ENCODE peak calls at places on chromosomes 7 and 10, in six cellular contexts. W is astrocyte, A is GM23338, J is mesendoderm, H is PC-9, V is A549. T is an unnamed sample.

GRCh38 chr10:125700355-125700911 is 17.5 kb upstream of the TEX36 start:
- DNase-seq in W (no peak), A (no peak), J (no peak), H (peak), V (peak), T (peak)

GRCh38 chr10:82361317-82361716 is 486.3 kb downstream of the NRG3 start:
- DNase-seq in W (no peak), A (no peak), J (no peak), H (no peak), V (no peak), T (no peak)

GRCh38 chr7:16753102-16753931 is at the start of gene TSPAN13:
- DNase-seq in W (peak), A (peak), J (peak), H (peak), V (peak), T (peak)

GRCh38 chr10:108358912-108359311 is 1194.4 kb upstream of the SORCS1 start:
- DNase-seq in W (peak), A (no peak), J (peak), H (peak), V (peak), T (peak)

GRCh38 chr10:48406204-48406603 is 99.7 kb downstream of the MAPK8 start:
- DNase-seq in W (peak), A (no peak), J (peak), H (no peak), V (peak), T (peak)

GRCh38 chr7:12549106-12549505 is 21.4 kb upstream of the SCIN start:
- DNase-seq in W (peak), A (no peak), J (no peak), H (no peak), V (no peak), T (peak)

GRCh38 chr7:144629011-144629410 is 206.8 kb downstream of the TPK1 start:
- DNase-seq in W (no peak), A (peak), J (peak), H (no peak), V (no peak), T (no peak)

GRCh38 chr7:51878869-51879268 is 562.3 kb upstream of the COBL start:
- DNase-seq in W (no peak), A (peak), J (peak), H (no peak), V (no peak), T (no peak)

GRCh38 chr7:155214328-155214986 is 83.2 kb upstream of the INSIG1 start:
- DNase-seq in W (no peak), A (no peak), J (no peak), H (peak), V (no peak), T (peak)

DNA sequence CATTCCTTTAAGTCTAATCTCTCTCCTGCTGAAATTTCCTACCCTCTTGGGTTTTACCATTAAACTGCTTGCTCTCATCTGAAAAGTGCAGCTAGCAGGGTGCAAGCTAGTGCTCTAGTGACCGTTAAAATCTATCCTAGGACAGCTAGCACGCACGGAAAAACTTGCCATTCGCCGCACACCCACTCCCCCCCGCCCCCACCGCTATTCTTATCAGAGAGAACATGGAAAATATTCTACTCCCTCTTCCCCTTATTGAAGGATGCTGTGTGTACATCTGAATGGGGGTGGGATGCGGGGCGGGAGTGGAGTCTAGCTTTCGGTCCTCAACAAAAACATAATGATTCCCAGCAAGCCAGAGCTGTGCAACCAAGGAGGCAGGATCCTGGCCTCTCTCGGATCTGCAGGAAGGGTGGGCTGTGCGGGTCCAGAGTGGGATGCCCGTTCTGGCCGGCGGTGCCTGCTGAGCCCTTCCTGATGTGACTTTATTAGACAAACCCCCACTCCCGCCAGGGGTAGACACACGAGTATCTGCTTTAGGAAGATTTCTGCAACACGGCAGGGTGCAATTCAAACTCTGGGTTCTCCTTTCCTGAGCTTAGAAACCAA is 1.1 kb upstream of the ADRA2A start:
- DNase-seq in W (no peak), A (no peak), J (no peak), H (no peak), V (no peak), T (no peak)
- H3K4me3 ChIP-seq in W (no peak), A (peak), J (no peak), H (no peak), V (peak), T (peak)

GRCh38 chr10:100579261-100579660 is 43.5 kb downstream of the HIF1AN start:
- DNase-seq in W (no peak), A (no peak), J (no peak), H (no peak), V (no peak), T (no peak)
- H3K4me2 ChIP-seq in W (no peak), A (no peak), J (no peak), H (no peak), V (no peak), T (no peak)

GRCh38 chr10:73643362-73643761 is 2.1 kb upstream of the MYOZ1 start:
- DNase-seq in W (no peak), A (no peak), J (no peak), H (no peak), V (no peak), T (no peak)

GRCh38 chr10:73644767-73645166 is 3.5 kb upstream of the MYOZ1 start:
- DNase-seq in W (no peak), A (no peak), J (no peak), H (no peak), V (no peak), T (no peak)

GRCh38 chr10:73639286-73639685 is 2.0 kb downstream of the MYOZ1 start:
- DNase-seq in W (no peak), A (no peak), J (no peak), H (no peak), V (no peak), T (no peak)

GRCh38 chr10:73644015-73644743 is 2.9 kb upstream of the MYOZ1 start:
- DNase-seq in W (no peak), A (peak), J (peak), H (peak), V (peak), T (peak)

GRCh38 chr10:73641272-73642060 is at the start of gene MYOZ1:
- DNase-seq in W (no peak), A (peak), J (peak), H (no peak), V (no peak), T (peak)
- H3K4me3 ChIP-seq in W (no peak), A (no peak), J (no peak), H (no peak), V (no peak), T (no peak)

GRCh38 chr10:50648935-50649227 is 25.1 kb upstream of the SGMS1 start:
- DNase-seq in W (no peak), A (no peak), J (no peak), H (no peak), V (no peak), T (no peak)
- H3K4me2 ChIP-seq in W (no peak), A (no peak), J (no peak), H (no peak), V (no peak), T (no peak)

GRCh38 chr7:148337566-148337965 is 253.0 kb upstream of the C7orf33 start:
- DNase-seq in W (no peak), A (no peak), J (no peak), H (no peak), V (no peak), T (no peak)
- H3K4me3 ChIP-seq in W (no peak), A (no peak), J (no peak), H (no peak), V (no peak), T (no peak)

GRCh38 chr10:11881477-11882417 is 58.6 kb downstream of the PROSER2 start:
- DNase-seq in W (no peak), A (peak), J (peak), H (peak), V (peak), T (peak)
- H3K4me2 ChIP-seq in W (peak), A (no peak), J (no peak), H (peak), V (peak), T (no peak)

GRCh38 chr10:91389636-91390512 is 20.3 kb upstream of the HECTD2 start:
- DNase-seq in W (no peak), A (peak), J (peak), H (no peak), V (peak), T (peak)
- H3K4me3 ChIP-seq in W (no peak), A (no peak), J (no peak), H (peak), V (no peak), T (no peak)

DNA sequence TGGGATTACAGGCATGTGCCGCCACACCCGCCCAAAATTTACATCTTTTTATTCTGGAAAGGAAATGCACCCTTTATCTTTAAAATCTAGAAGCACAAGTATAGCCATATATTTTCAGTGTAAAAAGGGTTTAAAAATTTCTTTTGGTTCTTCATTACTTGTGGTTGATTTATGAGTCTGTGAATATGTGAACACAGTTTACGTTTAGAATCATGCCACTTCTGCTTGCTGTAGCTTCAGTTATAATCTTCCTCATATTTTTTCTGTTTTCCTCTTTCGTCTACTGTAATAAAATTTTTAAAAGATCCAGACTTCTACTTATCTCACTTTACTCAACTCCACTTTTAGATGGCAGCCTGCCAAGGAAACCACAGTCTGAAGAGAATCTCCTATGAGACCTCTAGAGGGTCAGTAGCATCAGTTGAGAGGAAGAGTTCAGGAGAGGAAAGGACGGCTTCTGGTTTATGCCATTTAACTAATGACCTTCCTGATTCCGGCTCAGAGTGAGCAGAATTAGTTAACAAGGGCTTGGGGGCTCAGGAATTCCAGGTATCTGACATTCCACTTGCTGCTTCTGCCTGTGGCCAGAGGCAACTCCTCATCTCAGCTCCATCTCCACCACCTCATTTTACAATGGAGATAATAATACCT is 21.4 kb downstream of the CREB5 start:
- DNase-seq in W (peak), A (peak), J (peak), H (no peak), V (no peak), T (peak)
- H3K4me2 ChIP-seq in W (no peak), A (peak), J (no peak), H (no peak), V (no peak), T (no peak)

GRCh38 chr10:98267069-98267893 is 713 bp downstream of the LOXL4 start:
- DNase-seq in W (no peak), A (no peak), J (no peak), H (no peak), V (no peak), T (peak)
- H3K4me3 ChIP-seq in W (peak), A (peak), J (no peak), H (peak), V (peak), T (peak)

GRCh38 chr7:151116603-151117002 is 30.3 kb downstream of the AGAP3 start:
- DNase-seq in W (no peak), A (no peak), J (no peak), H (no peak), V (no peak), T (no peak)

GRCh38 chr7:151115836-151116418 is 29.7 kb downstream of the AGAP3 start:
- DNase-seq in W (no peak), A (peak), J (peak), H (peak), V (no peak), T (no peak)

GRCh38 chr7:151115121-151115835 is 29.0 kb downstream of the AGAP3 start:
- DNase-seq in W (no peak), A (peak), J (peak), H (no peak), V (no peak), T (peak)

GRCh38 chr7:151113344-151114150 is 27.3 kb downstream of the AGAP3 start:
- DNase-seq in W (peak), A (peak), J (peak), H (peak), V (peak), T (peak)

DNA sequence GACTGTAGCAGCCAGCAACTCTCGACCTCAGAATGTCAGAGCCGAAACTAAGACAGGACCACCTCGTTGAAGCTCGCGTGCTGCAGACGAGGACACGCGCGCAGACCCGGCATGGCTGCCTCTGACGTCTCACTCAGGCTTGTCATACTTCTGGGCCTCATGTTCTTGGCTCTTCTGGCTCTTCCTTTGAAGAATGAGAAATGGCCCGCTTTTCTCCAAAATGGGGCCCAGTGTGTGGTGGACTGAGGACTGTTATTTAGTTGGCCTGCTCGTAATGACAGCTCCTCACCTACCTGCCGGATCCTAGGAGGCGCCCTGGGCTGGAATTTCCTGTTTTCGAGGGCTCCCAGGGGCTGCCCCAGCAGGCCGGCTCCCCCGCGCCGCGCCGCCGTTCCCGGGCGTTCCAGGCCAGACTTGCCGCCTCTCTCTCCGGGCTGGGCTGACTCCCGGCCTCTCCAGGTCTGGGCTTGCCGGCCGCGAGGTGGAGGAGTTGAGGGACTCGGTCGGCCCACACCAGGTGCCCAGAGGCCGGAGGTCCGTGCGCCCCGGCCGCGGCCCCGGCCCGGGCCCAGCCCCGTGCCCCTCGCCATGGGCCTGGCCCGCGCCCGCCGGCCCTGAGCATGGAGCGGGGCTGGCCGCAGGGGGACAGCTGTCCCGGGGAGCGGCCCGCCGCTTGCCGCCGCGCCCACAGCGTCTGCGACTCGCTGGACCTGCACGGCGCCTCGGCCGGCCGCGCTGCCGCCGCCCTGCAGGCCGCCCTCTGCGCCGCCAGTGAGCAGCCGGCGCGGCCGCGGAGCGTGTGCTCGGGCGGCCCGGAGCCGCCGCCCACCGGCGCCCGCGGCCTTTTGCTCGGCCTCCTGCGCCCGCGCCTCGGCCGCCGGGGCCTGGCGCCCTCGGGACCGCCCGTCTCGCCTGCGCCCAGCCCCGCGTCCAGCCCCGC is 28.1 kb downstream of the AGAP3 start:
- DNase-seq in W (no peak), A (peak), J (peak), H (no peak), V (no peak), T (peak)
- H3K4me2 ChIP-seq in W (peak), A (peak), J (peak), H (peak), V (peak), T (no peak)

T was measured in GM23248.